ENCODE peak calls at places on chromosomes 13 and 19, in seven cellular contexts. N is adrenal gland, S is upper lobe of left lung, U is breast epithelium, B is uterus, P is lower leg skin, W is suprapubic skin. D is an unnamed sample.

GRCh38 chr19:12864143-12864542 is 17.1 kb downstream of the DNASE2 start:
- DNase-seq in U (no peak), W (no peak), S (no peak), P (no peak), B (no peak), N (no peak), D (no peak)

GRCh38 chr13:95437561-95437960 is 115.0 kb upstream of the CLDN10 start:
- DNase-seq in B (no peak), N (peak), U (no peak), P (no peak), W (no peak), S (no peak), D (no peak)

GRCh38 chr19:56639217-56639616 is 3.7 kb upstream of the SMIM17 start:
- DNase-seq in B (no peak), W (no peak), N (no peak), P (no peak), S (no peak), U (no peak), D (no peak)

GRCh38 chr19:4115818-4116385 is 8.0 kb downstream of the MAP2K2 start:
- DNase-seq in P (no peak), U (no peak), S (no peak), N (peak), W (no peak), B (no peak), D (no peak)

GRCh38 chr13:95627590-95627989 is 16.9 kb downstream of the DZIP1 start:
- DNase-seq in B (no peak), N (no peak), W (no peak), S (no peak), P (no peak), U (no peak), D (no peak)

GRCh38 chr13:45989607-45990006 is 62.9 kb downstream of the ZC3H13 start:
- DNase-seq in W (no peak), N (no peak), S (no peak), P (no peak), U (no peak), B (no peak), D (no peak)

GRCh38 chr13:48138270-48138669 is 43.4 kb upstream of the MED4 start:
- DNase-seq in U (no peak), S (no peak), W (no peak), N (no peak), P (no peak), B (no peak), D (no peak)

GRCh38 chr13:53189162-53189561 is 160.5 kb downstream of the OLFM4 start:
- DNase-seq in P (no peak), B (no peak), S (no peak), U (no peak), W (no peak), N (no peak), D (no peak)

GRCh38 chr19:54388803-54389144 is 24.0 kb upstream of the LAIR1 start:
- DNase-seq in P (no peak), U (no peak), W (no peak), N (no peak), B (no peak), S (no peak), D (no peak)

GRCh38 chr13:94947965-94948371 is 235.6 kb upstream of the SOX21 start:
- DNase-seq in W (no peak), S (no peak), N (no peak), B (no peak), U (no peak), P (no peak), D (no peak)

GRCh38 chr19:44796701-44797115 is 12.2 kb upstream of the BCAM start:
- DNase-seq in B (no peak), W (no peak), S (no peak), P (no peak), U (peak), N (peak), D (no peak)

GRCh38 chr19:12783849-12784393 is 7.4 kb upstream of the JUNB start:
- DNase-seq in U (no peak), S (peak), W (no peak), P (peak), B (peak), N (peak), D (no peak)

GRCh38 chr19:47445937-47446402 is 25.7 kb downstream of the SLC8A2 start:
- DNase-seq in B (peak), S (peak), P (no peak), W (no peak), N (peak), U (no peak), D (no peak)

GRCh38 chr19:18697680-18698079 is 14.2 kb downstream of the CRTC1 start:
- DNase-seq in W (no peak), B (no peak), U (no peak), N (no peak), S (peak), P (no peak), D (no peak)

GRCh38 chr13:75368167-75368566 is 113.8 kb downstream of the TBC1D4 start:
- DNase-seq in W (no peak), S (no peak), B (peak), P (no peak), N (peak), U (no peak), D (no peak)

GRCh38 chr19:18418725-18419194 is 438 bp upstream of the SSBP4 start:
- DNase-seq in P (no peak), U (no peak), S (no peak), W (no peak), N (peak), B (peak), D (no peak)

GRCh38 chr13:79777504-79777903 is 296.5 kb downstream of the NDFIP2 start:
- DNase-seq in W (no peak), P (no peak), S (no peak), N (no peak), B (no peak), U (no peak), D (no peak)

GRCh38 chr19:30784850-30785459 is 412.8 kb downstream of the ZNF536 start:
- DNase-seq in P (peak), S (peak), N (peak), W (peak), B (peak), U (no peak), D (no peak)

GRCh38 chr13:112066624-112067004 is 335 bp upstream of the SOX1 start:
- DNase-seq in S (no peak), B (no peak), N (peak), U (no peak), W (no peak), P (peak), D (no peak)

GRCh38 chr13:29310806-29311205 is 284.7 kb downstream of the SLC7A1 start:
- DNase-seq in N (no peak), B (no peak), P (no peak), W (no peak), U (no peak), S (no peak), D (no peak)

GRCh38 chr19:56930647-56931592 is 90.4 kb upstream of the PEG3 start:
- DNase-seq in W (no peak), P (no peak), U (no peak), N (no peak), S (no peak), B (no peak), D (no peak)

GRCh38 chr19:35890113-35890650 is 10.2 kb downstream of the NFKBID start:
- DNase-seq in S (no peak), W (no peak), U (no peak), N (no peak), B (no peak), P (no peak), D (no peak)

GRCh38 chr19:7625763-7626372 is 3.5 kb downstream of the XAB2 start:
- DNase-seq in P (no peak), N (no peak), B (no peak), S (no peak), U (no peak), W (no peak), D (no peak)

GRCh38 chr19:7627166-7627565 is 2.2 kb downstream of the XAB2 start:
- DNase-seq in S (no peak), B (no peak), U (no peak), N (no peak), W (no peak), P (no peak), D (no peak)

GRCh38 chr19:7624810-7625209 is 4.5 kb downstream of the XAB2 start:
- DNase-seq in N (no peak), S (no peak), P (no peak), B (no peak), W (no peak), U (no peak), D (no peak)

GRCh38 chr19:7622933-7623685 is 6.2 kb downstream of the XAB2 start:
- DNase-seq in N (no peak), P (no peak), W (no peak), S (no peak), U (no peak), B (no peak), D (no peak)

DNA sequence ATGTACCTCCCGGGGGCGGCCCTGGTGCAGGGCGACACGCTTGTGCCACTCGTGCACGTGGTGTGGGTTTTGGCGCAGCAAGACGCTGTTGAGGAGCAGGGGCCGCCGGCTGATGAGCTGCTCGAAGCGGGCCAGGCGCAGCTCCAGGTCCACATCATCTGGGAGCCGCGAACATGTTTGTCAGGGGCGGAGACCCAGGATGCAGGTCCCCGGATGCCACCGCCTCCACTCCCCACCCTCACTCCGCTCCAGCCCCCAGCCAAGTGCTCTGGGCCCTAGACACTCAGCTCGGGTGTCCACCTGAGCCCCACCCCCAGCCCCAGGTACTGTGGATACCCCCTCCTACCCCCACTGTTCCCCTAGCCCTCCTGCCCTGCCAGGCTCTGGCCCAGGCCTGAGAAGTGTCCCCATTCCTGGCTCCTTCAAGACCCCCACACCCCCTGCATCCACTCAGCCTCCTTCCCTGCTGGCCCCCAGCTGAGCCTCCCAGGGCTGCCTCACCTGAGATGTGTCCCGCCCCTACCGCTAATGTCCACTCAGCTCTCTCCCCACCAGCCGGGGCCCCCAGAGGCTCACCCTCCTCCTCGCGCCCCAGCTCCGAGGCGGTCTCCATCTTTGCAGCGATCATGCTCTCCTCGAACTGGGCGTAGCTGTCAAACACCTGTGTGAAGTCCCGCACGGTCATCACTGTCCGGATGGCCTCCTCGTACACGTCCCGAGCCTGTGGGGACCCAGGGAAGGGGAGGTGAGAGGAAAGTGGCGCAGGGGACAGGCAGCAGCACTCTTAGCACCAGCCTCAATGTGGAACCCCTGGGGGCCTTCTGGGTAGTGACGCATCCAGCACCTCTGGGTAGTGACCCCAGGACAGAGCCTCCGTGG is 5.4 kb downstream of the XAB2 start:
- DNase-seq in S (no peak), U (no peak), P (no peak), W (no peak), B (no peak), N (no peak), D (no peak)
- TF ChIP-seq POLR2A in S (no peak), U (no peak), P (no peak), W (no peak), B (no peak), N (no peak), D (no peak)

GRCh38 chr13:25980255-25980654 is 71.6 kb downstream of the SHISA2 start:
- DNase-seq in S (no peak), U (no peak), P (no peak), W (no peak), B (no peak), N (no peak), D (no peak)
- TF ChIP-seq CTCF in S (no peak), U (no peak), P (no peak), W (no peak), B (no peak), N (no peak), D (peak)

DNA sequence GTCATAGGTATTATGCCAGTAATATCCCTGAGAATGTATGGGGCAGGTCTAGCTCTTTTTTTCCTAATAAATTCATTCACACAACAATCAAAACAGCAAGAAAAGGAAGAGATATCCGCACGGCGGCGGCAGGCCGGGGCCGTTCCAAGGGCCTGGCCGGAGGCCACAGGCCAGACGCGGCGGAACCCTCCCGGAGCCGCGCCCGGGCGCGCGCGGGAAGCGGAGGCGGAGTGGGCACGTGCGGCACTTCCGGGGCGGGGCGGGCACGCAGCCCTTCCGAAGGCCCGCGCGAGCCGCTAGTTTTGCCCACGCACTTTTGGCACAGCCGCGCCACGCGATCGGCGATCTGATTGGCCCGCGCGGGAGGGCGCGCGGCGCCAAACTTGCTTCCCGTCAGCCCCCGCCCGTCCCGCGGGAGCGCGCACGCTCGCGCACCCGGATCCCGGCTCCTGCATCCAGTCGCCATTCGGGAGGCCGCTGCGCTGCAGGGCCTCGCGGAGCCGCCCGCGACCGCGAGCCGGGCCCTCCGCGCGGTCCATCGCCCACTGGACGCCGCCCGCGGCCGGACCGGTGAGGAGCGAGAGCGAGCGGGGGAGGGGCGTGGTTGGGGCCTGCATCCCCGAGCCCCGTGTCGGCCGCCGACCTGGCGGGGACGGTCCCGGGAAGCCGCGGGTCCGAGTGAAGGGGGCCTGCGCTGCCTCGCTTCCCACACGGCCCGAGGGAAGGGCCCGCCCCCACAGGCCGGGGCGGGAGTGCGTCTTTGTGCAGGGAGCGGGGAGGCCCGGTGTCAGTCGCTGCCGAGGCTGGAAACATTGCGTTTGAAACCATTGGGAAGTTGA is at the start of gene CHAMP1:
- DNase-seq in N (peak), U (peak), B (peak), S (peak), P (peak), W (peak), D (peak)
- TF ChIP-seq POLR2A in N (peak), U (no peak), B (peak), S (peak), P (no peak), W (peak), D (peak)

DNA sequence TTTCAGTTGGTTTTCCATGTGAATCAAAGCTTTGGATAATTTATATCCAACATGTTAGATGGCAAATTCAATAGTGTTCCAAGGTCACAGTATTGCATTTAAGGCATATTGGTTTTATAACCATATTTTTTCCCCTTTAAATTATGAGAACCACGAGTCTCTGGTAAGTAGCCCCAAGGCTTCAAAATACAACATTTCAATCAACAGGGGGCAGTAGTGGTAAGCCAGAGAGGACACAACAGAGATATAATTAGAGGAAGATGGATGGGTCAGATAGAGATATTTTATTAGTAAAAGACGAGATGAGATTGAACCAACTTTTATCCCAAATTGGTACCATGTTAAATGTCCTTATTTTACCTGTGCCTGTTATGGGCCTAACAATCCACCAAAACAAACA is 53.1 kb downstream of the KL start:
- DNase-seq in B (no peak), P (no peak), W (no peak), N (no peak), S (no peak), U (no peak), D (no peak)
- TF ChIP-seq CTCF in B (no peak), P (no peak), W (no peak), N (peak), S (no peak), U (no peak), D (no peak)

DNA sequence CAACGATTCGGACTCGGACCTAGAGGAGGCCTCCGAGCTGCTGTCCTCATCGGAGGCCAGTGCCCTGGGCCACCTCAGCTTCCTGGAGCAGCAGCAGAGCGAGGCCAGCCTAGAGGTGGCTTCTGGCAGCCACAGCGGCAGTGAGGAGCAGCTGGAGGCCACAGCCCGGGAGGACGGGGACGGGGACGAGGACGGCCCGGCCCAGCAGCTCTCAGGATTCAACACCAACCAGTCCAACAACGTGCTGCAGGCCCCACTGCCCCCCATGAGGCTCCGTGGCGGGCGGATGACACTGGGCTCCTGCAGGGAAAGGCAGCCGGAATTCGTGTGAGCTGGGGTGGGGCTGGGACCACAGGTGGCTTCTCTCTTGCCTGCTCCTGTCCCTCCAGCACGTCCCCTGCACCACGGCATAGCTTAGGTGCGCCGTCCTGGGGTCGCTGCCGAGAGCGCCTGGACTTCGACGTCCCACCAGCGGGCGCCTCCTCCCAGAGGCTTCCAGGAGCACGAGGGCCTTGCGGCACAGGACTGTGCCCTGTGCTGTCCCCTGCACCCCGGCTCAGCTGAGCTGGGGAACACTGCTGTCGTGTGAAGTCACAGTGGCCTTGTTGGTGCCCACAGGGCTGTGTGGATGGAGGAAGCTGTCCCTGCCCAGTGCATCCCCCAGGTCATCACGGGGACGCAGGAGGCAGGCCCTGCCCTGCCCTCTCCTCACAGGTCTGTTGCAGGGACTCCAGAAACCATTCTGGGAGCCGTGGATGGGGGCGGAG is 9.3 kb downstream of the POLR2E start:
- DNase-seq in U (no peak), B (no peak), N (no peak), P (no peak), S (no peak), W (no peak), D (no peak)
- TF ChIP-seq POLR2A in U (no peak), B (no peak), N (no peak), P (no peak), S (no peak), W (no peak), D (no peak)

GRCh38 chr19:43028866-43029265 is 2.6 kb upstream of the PSG11 start:
- DNase-seq in W (no peak), S (no peak), P (no peak), U (no peak), N (no peak), B (no peak), D (no peak)
- TF ChIP-seq CTCF in W (no peak), S (no peak), P (no peak), U (no peak), N (no peak), B (no peak), D (no peak)